ENCODE peak calls at places on chromosome 7, in six cellular contexts. One of them, this sample, is unnamed.

GRCh38 chr7:106372121-106372520 is 87.3 kb upstream of the NAMPT start:
- DNase-seq in neural crest cell: no peak
- DNase-seq in A673: no peak
- DNase-seq in right atrium auricular region: no peak
- DNase-seq in body of pancreas: no peak
- DNase-seq in astrocyte: peak
- DNase-seq in this sample: no peak

GRCh38 chr7:130140551-130141160 is 64.5 kb downstream of the TMEM209 start:
- DNase-seq in neural crest cell: no peak
- DNase-seq in right atrium auricular region: no peak
- DNase-seq in body of pancreas: no peak
- DNase-seq in A673: no peak
- DNase-seq in astrocyte: no peak
- DNase-seq in this sample: no peak

GRCh38 chr7:155669717-155670505 is 25.4 kb downstream of the RBM33 start:
- DNase-seq in right atrium auricular region: no peak
- DNase-seq in neural crest cell: no peak
- DNase-seq in astrocyte: peak
- DNase-seq in body of pancreas: no peak
- DNase-seq in A673: no peak
- DNase-seq in this sample: no peak

GRCh38 chr7:129271500-129272355 is 46.9 kb downstream of the AHCYL2 start:
- DNase-seq in astrocyte: peak
- DNase-seq in neural crest cell: peak
- DNase-seq in A673: peak
- DNase-seq in right atrium auricular region: no peak
- DNase-seq in body of pancreas: peak
- DNase-seq in this sample: peak

GRCh38 chr7:495761-496321 is 23.8 kb downstream of the PDGFA start:
- DNase-seq in right atrium auricular region: no peak
- DNase-seq in astrocyte: no peak
- DNase-seq in neural crest cell: no peak
- DNase-seq in body of pancreas: no peak
- DNase-seq in A673: no peak
- DNase-seq in this sample: no peak

GRCh38 chr7:35652124-35652523 is 42.8 kb downstream of the HERPUD2 start:
- DNase-seq in A673: no peak
- DNase-seq in astrocyte: no peak
- DNase-seq in neural crest cell: no peak
- DNase-seq in body of pancreas: no peak
- DNase-seq in right atrium auricular region: no peak
- DNase-seq in this sample: no peak

GRCh38 chr7:102425639-102426267 is 7.6 kb upstream of the ORAI2 start:
- DNase-seq in body of pancreas: peak
- DNase-seq in A673: no peak
- DNase-seq in right atrium auricular region: peak
- DNase-seq in astrocyte: no peak
- DNase-seq in neural crest cell: no peak
- DNase-seq in this sample: no peak

GRCh38 chr7:33155811-33156210 is 26.4 kb downstream of the BBS9 start:
- DNase-seq in astrocyte: peak
- DNase-seq in neural crest cell: no peak
- DNase-seq in right atrium auricular region: no peak
- DNase-seq in A673: no peak
- DNase-seq in body of pancreas: no peak
- DNase-seq in this sample: no peak

GRCh38 chr7:44639701-44640321 is 33.4 kb downstream of the OGDH start:
- DNase-seq in A673: peak
- DNase-seq in neural crest cell: peak
- DNase-seq in body of pancreas: peak
- DNase-seq in astrocyte: peak
- DNase-seq in right atrium auricular region: peak
- DNase-seq in this sample: peak

GRCh38 chr7:151137076-151137611 is 30.4 kb downstream of the GBX1 start:
- DNase-seq in right atrium auricular region: no peak
- DNase-seq in astrocyte: no peak
- DNase-seq in A673: no peak
- DNase-seq in body of pancreas: no peak
- DNase-seq in neural crest cell: no peak
- DNase-seq in this sample: no peak

GRCh38 chr7:26490631-26491624 is 199.3 kb downstream of the SNX10 start:
- DNase-seq in neural crest cell: no peak
- DNase-seq in A673: no peak
- DNase-seq in right atrium auricular region: no peak
- DNase-seq in astrocyte: no peak
- DNase-seq in body of pancreas: no peak
- DNase-seq in this sample: peak

GRCh38 chr7:105838273-105839141 is 37.9 kb downstream of the ATXN7L1 start:
- DNase-seq in right atrium auricular region: no peak
- DNase-seq in astrocyte: peak
- DNase-seq in A673: no peak
- DNase-seq in neural crest cell: no peak
- DNase-seq in body of pancreas: peak
- DNase-seq in this sample: no peak

GRCh38 chr7:102255916-102256315 is 30.8 kb upstream of the SH2B2 start:
- DNase-seq in astrocyte: no peak
- DNase-seq in right atrium auricular region: no peak
- DNase-seq in neural crest cell: peak
- DNase-seq in A673: no peak
- DNase-seq in body of pancreas: no peak
- DNase-seq in this sample: no peak

GRCh38 chr7:107860241-107860961 is 30.6 kb upstream of the DLD start:
- DNase-seq in right atrium auricular region: no peak
- DNase-seq in neural crest cell: no peak
- DNase-seq in astrocyte: no peak
- DNase-seq in body of pancreas: no peak
- DNase-seq in A673: no peak
- DNase-seq in this sample: no peak

GRCh38 chr7:150507947-150508602 is 6.6 kb upstream of the GIMAP7 start:
- DNase-seq in A673: no peak
- DNase-seq in astrocyte: no peak
- DNase-seq in neural crest cell: no peak
- DNase-seq in body of pancreas: no peak
- DNase-seq in right atrium auricular region: no peak
- DNase-seq in this sample: no peak

GRCh38 chr7:157460721-157461120 is 123.9 kb downstream of the DNAJB6 start:
- DNase-seq in body of pancreas: no peak
- DNase-seq in right atrium auricular region: peak
- DNase-seq in A673: no peak
- DNase-seq in astrocyte: no peak
- DNase-seq in neural crest cell: no peak
- DNase-seq in this sample: no peak

GRCh38 chr7:17613338-17614041 is 315.0 kb downstream of the AHR start:
- DNase-seq in body of pancreas: no peak
- DNase-seq in neural crest cell: no peak
- DNase-seq in astrocyte: no peak
- DNase-seq in right atrium auricular region: no peak
- DNase-seq in A673: no peak
- DNase-seq in this sample: no peak

GRCh38 chr7:152735443-152736004 is 24.0 kb upstream of the ACTR3B start:
- DNase-seq in A673: peak
- DNase-seq in neural crest cell: no peak
- DNase-seq in body of pancreas: no peak
- DNase-seq in astrocyte: no peak
- DNase-seq in right atrium auricular region: no peak
- DNase-seq in this sample: no peak

GRCh38 chr7:45136106-45137060 is 21.2 kb upstream of the RAMP3 start:
- DNase-seq in right atrium auricular region: no peak
- DNase-seq in body of pancreas: peak
- DNase-seq in astrocyte: peak
- DNase-seq in A673: peak
- DNase-seq in neural crest cell: peak
- DNase-seq in this sample: peak

GRCh38 chr7:78019457-78020130 is 221.0 kb downstream of the PHTF2 start:
- DNase-seq in right atrium auricular region: peak
- DNase-seq in neural crest cell: peak
- DNase-seq in body of pancreas: peak
- DNase-seq in astrocyte: peak
- DNase-seq in A673: peak
- DNase-seq in this sample: peak

GRCh38 chr7:128074336-128074735 is 43.1 kb upstream of the LRRC4 start:
- DNase-seq in astrocyte: no peak
- DNase-seq in body of pancreas: no peak
- DNase-seq in neural crest cell: no peak
- DNase-seq in A673: no peak
- DNase-seq in right atrium auricular region: no peak
- DNase-seq in this sample: no peak

DNA sequence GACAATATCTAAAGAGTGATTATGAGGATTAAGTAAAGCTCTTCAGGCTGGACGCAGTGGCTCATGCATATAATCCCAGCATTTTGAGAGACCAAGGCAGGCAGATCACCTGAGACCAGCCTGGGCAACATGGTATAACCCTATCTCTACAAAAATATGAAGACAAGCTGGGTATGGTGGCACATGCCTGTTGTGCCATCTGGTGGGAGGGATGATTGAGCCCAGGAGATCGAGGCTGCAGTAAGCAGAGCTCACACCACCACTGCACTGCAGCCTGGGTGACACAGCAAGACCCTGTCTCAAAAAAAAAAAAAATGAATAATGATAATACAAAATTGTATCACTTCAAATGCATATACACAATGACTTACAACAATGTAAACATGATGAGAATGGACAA is 195.6 kb upstream of the AUTS2 start:
- DNase-seq in right atrium auricular region: no peak
- DNase-seq in A673: peak
- DNase-seq in neural crest cell: no peak
- DNase-seq in astrocyte: no peak
- DNase-seq in body of pancreas: no peak
- DNase-seq in this sample: no peak
- TF ChIP-seq CTCF in right atrium auricular region: no peak
- TF ChIP-seq CTCF in A673: no peak
- TF ChIP-seq CTCF in neural crest cell: no peak
- TF ChIP-seq CTCF in astrocyte: no peak
- TF ChIP-seq CTCF in body of pancreas: no peak
- TF ChIP-seq CTCF in this sample: no peak

DNA sequence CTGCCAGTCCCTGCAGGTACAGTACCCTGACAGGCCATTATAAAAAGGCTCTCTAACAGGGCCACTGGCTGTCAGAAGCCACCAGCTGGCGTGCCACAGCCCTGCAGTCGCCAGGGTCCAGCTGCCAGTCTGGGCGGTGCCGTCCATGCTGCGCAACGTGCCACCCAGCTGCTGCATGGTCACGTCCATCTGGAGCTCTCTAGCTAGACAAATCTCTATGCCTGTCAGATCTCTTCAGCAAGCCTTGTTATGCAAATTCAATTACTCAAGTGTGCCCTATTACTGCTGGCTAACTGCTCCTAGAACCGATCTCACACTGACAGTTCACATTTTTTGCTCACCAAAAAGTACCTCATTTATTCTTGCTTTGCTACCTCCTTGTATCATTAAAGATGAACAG is 75.9 kb downstream of the HIBADH start:
- DNase-seq in neural crest cell: no peak
- DNase-seq in body of pancreas: peak
- DNase-seq in right atrium auricular region: no peak
- DNase-seq in A673: peak
- DNase-seq in astrocyte: no peak
- DNase-seq in this sample: no peak
- TF ChIP-seq CTCF in neural crest cell: no peak
- TF ChIP-seq CTCF in body of pancreas: peak
- TF ChIP-seq CTCF in right atrium auricular region: no peak
- TF ChIP-seq CTCF in A673: no peak
- TF ChIP-seq CTCF in astrocyte: no peak
- TF ChIP-seq CTCF in this sample: no peak

GRCh38 chr7:134085315-134085714 is 41.8 kb upstream of the LRGUK start:
- DNase-seq in right atrium auricular region: no peak
- DNase-seq in A673: no peak
- DNase-seq in body of pancreas: no peak
- DNase-seq in neural crest cell: no peak
- DNase-seq in astrocyte: no peak
- DNase-seq in this sample: no peak

GRCh38 chr7:134084488-134085144 is 42.5 kb upstream of the LRGUK start:
- DNase-seq in astrocyte: no peak
- DNase-seq in body of pancreas: peak
- DNase-seq in right atrium auricular region: no peak
- DNase-seq in neural crest cell: no peak
- DNase-seq in A673: peak
- DNase-seq in this sample: no peak

GRCh38 chr7:134088199-134088598 is 38.9 kb upstream of the LRGUK start:
- DNase-seq in neural crest cell: no peak
- DNase-seq in right atrium auricular region: no peak
- DNase-seq in body of pancreas: no peak
- DNase-seq in A673: no peak
- DNase-seq in astrocyte: no peak
- DNase-seq in this sample: no peak

GRCh38 chr7:134089446-134089845 is 37.7 kb upstream of the LRGUK start:
- DNase-seq in right atrium auricular region: no peak
- DNase-seq in astrocyte: no peak
- DNase-seq in body of pancreas: no peak
- DNase-seq in A673: no peak
- DNase-seq in neural crest cell: no peak
- DNase-seq in this sample: no peak

GRCh38 chr7:134086998-134087735 is 40.0 kb upstream of the LRGUK start:
- DNase-seq in body of pancreas: no peak
- DNase-seq in right atrium auricular region: no peak
- DNase-seq in astrocyte: no peak
- DNase-seq in A673: no peak
- DNase-seq in neural crest cell: no peak
- DNase-seq in this sample: no peak
- TF ChIP-seq CTCF in body of pancreas: no peak
- TF ChIP-seq CTCF in right atrium auricular region: no peak
- TF ChIP-seq CTCF in astrocyte: no peak
- TF ChIP-seq CTCF in A673: no peak
- TF ChIP-seq CTCF in neural crest cell: no peak
- TF ChIP-seq CTCF in this sample: no peak

GRCh38 chr7:94378396-94378795 is 16.3 kb upstream of the COL1A2 start:
- DNase-seq in neural crest cell: no peak
- DNase-seq in right atrium auricular region: no peak
- DNase-seq in A673: no peak
- DNase-seq in body of pancreas: no peak
- DNase-seq in astrocyte: no peak
- DNase-seq in this sample: no peak

GRCh38 chr7:94376281-94376680 is 18.4 kb upstream of the COL1A2 start:
- DNase-seq in body of pancreas: no peak
- DNase-seq in neural crest cell: no peak
- DNase-seq in astrocyte: no peak
- DNase-seq in A673: no peak
- DNase-seq in right atrium auricular region: no peak
- DNase-seq in this sample: no peak

GRCh38 chr7:94382155-94382554 is 12.5 kb upstream of the COL1A2 start:
- DNase-seq in A673: no peak
- DNase-seq in neural crest cell: no peak
- DNase-seq in right atrium auricular region: no peak
- DNase-seq in body of pancreas: no peak
- DNase-seq in astrocyte: peak
- DNase-seq in this sample: no peak

GRCh38 chr7:94382746-94383145 is 11.9 kb upstream of the COL1A2 start:
- DNase-seq in body of pancreas: no peak
- DNase-seq in astrocyte: no peak
- DNase-seq in neural crest cell: no peak
- DNase-seq in A673: no peak
- DNase-seq in right atrium auricular region: no peak
- DNase-seq in this sample: no peak

DNA sequence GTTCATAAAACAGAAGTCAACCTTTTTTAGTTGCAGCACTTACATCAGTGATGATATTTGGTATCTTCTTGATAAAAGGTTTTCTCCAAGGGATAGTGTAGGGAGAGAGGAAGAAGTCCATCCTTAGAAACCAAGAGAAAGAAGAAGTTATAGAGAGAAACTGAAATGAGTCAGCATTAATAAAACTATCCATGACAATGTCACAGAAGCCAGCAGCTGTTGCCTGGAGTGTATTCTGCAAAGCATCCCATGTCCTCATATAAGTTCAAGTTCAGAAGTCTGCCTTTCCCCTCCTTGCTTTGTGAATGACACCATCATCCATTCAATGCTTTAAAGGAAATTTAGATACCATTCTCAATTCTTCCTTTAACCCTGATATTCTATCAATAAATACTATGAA is 14.4 kb upstream of the COL1A2 start:
- DNase-seq in A673: no peak
- DNase-seq in astrocyte: no peak
- DNase-seq in body of pancreas: no peak
- DNase-seq in neural crest cell: no peak
- DNase-seq in right atrium auricular region: no peak
- DNase-seq in this sample: no peak
- TF ChIP-seq CTCF in A673: no peak
- TF ChIP-seq CTCF in astrocyte: no peak
- TF ChIP-seq CTCF in body of pancreas: no peak
- TF ChIP-seq CTCF in neural crest cell: no peak
- TF ChIP-seq CTCF in right atrium auricular region: no peak
- TF ChIP-seq CTCF in this sample: no peak